ENCODE peak calls at places on chromosomes 5 and 9, in nine cellular contexts. D is mucosa of descending colon, Q is stomach, R is adipocyte, V is heart left ventricle, F is mammary epithelial cell, Z is uterus, X is sigmoid colon, A is breast epithelium. Y is an unnamed sample.

GRCh38 chr9:129568560-129569505 is 52.1 kb downstream of the C9orf50 start:
- DNase-seq in D (peak; percentile 40), Q (peak; percentile 71), R (peak; percentile 49), V (peak; percentile 77), F (no peak), Z (peak; percentile 77), X (peak; percentile 82), A (no peak), Y (peak; percentile 89)

GRCh38 chr5:146995878-146996277 is 117.3 kb upstream of the PPP2R2B start:
- DNase-seq in D (no peak), Q (no peak), R (no peak), V (no peak), F (no peak), Z (no peak), X (no peak), A (no peak), Y (no peak)

GRCh38 chr9:91782711-91783214 is 167.3 kb downstream of the ROR2 start:
- DNase-seq in D (no peak), Q (no peak), R (no peak), V (no peak), F (no peak), Z (no peak), X (peak; percentile 55), A (no peak), Y (no peak)

GRCh38 chr5:96687812-96688453 is 25.8 kb downstream of the CAST start:
- DNase-seq in D (no peak), Q (no peak), R (peak; percentile 67), V (no peak), F (no peak), Z (no peak), X (no peak), A (no peak), Y (no peak)

GRCh38 chr9:5688109-5688508 is 59.2 kb downstream of the RIC1 start:
- DNase-seq in D (no peak), Q (no peak), R (peak; percentile 24), V (no peak), F (no peak), Z (no peak), X (no peak), A (no peak), Y (no peak)

GRCh38 chr9:15982182-15982581 is 429.3 kb downstream of the CCDC171 start:
- DNase-seq in D (no peak), Q (no peak), R (no peak), V (no peak), F (no peak), Z (no peak), X (no peak), A (no peak), Y (no peak)

GRCh38 chr5:1543398-1544293 is 19.9 kb upstream of the LPCAT1 start:
- DNase-seq in D (no peak), Q (no peak), R (peak; percentile 24), V (peak; percentile 27), F (no peak), Z (peak; percentile 9), X (peak; percentile 33), A (peak; percentile 10), Y (peak; percentile 28)

GRCh38 chr5:115977096-115977495 is 14.8 kb downstream of the LVRN start:
- DNase-seq in D (no peak), Q (no peak), R (peak; percentile 15), V (no peak), F (no peak), Z (no peak), X (no peak), A (no peak), Y (no peak)

DNA sequence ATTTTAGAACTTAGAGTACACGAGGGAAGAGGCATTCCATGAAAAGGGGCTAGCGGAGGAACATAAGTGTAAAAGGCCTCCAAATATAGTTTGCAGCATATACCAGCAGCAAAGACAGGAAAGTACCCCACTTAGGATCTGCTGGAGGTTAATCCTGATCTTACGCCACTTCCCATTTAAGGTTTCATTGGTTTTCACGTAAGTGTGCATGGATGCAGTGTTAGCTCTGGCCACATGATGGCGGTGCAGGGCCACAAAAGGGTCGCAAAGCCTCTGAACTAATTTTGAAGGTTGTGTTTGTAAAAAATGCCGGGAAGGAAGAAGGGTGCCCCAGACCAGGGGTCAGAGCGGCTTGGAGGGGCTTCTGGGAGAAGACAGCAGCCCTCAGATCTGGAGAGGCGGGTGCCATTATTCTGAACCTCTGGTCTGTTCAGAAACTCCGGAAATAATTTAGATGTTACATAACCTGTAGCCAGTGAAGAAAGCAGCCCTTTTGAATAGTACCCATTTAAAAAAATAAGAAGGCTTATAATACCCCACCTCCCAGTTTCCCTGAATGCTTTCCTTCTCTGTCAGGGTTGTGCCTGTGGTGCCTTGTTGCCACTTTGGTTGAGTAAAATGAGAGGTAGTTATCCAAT is 59.5 kb upstream of the TLR4 start:
- DNase-seq in D (peak; percentile 83), Q (peak; percentile 78), R (peak; percentile 83), V (peak; percentile 83), F (peak; percentile 55), Z (peak; percentile 61), X (peak; percentile 76), A (peak; percentile 52), Y (peak; percentile 68)
- H3K4me3 ChIP-seq in D (no peak overlapping the region), Q (peak overlapping the region; percentile 18), R (peak overlapping the region; percentile 63), V (peak overlapping the region; percentile 45), F (peak overlapping the region; percentile 5), Z (no peak overlapping the region), X (peak overlapping the region; percentile 16), A (peak overlapping the region; percentile 27), Y (peak overlapping the region; percentile 53)

GRCh38 chr9:106146886-106147285 is 452.5 kb downstream of the TMEM38B start:
- DNase-seq in D (no peak), Q (no peak), R (no peak), V (no peak), F (no peak), Z (no peak), X (no peak), A (no peak), Y (no peak)

GRCh38 chr9:106146066-106146840 is 451.9 kb downstream of the TMEM38B start:
- DNase-seq in D (no peak), Q (no peak), R (no peak), V (no peak), F (no peak), Z (no peak), X (no peak), A (no peak), Y (no peak)

DNA sequence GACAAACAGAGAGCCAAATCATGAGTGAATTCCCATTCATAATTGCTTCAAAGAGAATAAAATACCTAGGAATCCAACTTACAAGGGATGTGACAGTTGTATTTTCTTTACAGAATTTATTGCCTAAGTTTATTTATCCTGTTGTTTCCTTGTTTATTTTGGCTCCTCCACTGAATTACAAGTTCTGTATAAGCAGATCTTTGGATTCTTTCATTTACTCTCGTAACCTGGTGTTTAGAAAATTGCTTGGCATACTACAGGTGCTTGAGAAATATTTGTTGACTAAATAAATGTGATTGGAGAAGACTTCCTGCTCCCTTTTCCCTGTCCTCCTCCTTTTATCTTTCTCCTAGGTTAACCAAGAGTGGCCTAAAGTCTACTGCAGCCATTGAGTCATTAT is 455.6 kb downstream of the TMEM38B start:
- DNase-seq in D (no peak), Q (no peak), R (no peak), V (no peak), F (no peak), Z (no peak), X (no peak), A (no peak), Y (no peak)
- H3K4me1 ChIP-seq in D (no peaks in the 10 kb centered on the region), Q (no peaks in the 10 kb centered on the region), R (no peaks in the 10 kb centered on the region), V (no peaks in the 10 kb centered on the region), F (no peaks in the 10 kb centered on the region), Z (no peaks in the 10 kb centered on the region), X (no peaks in the 10 kb centered on the region), A (no peaks in the 10 kb centered on the region), Y (no peaks in the 10 kb centered on the region)

GRCh38 chr5:141850786-141851185 is 27.4 kb downstream of the PCDH1 start:
- DNase-seq in D (no peak), Q (no peak), R (no peak), V (no peak), F (no peak), Z (no peak), X (no peak), A (no peak), Y (no peak)

GRCh38 chr5:141849371-141850182 is 28.6 kb downstream of the PCDH1 start:
- DNase-seq in D (peak; percentile 97), Q (peak; percentile 95), R (peak; percentile 92), V (peak; percentile 93), F (peak; percentile 84), Z (peak; percentile 87), X (peak; percentile 92), A (peak; percentile 86), Y (peak; percentile 88)

GRCh38 chr5:141850183-141850768 is 27.9 kb downstream of the PCDH1 start:
- DNase-seq in D (peak; percentile 59), Q (no peak), R (peak; percentile 53), V (no peak), F (no peak), Z (peak; percentile 50), X (no peak), A (no peak), Y (no peak)

GRCh38 chr5:141852448-141852847 is 25.8 kb downstream of the PCDH1 start:
- DNase-seq in D (no peak), Q (no peak), R (no peak), V (no peak), F (no peak), Z (no peak), X (no peak), A (no peak), Y (no peak)

GRCh38 chr5:141851195-141851874 is 26.9 kb downstream of the PCDH1 start:
- DNase-seq in D (no peak), Q (no peak), R (no peak), V (no peak), F (no peak), Z (no peak), X (no peak), A (no peak), Y (no peak)
- H3K4me3 ChIP-seq in D (no peak overlapping the region), Q (peak overlapping the region; percentile 62), R (no peak overlapping the region), V (peak overlapping the region; percentile 77), F (no peak overlapping the region), Z (no peak overlapping the region), X (no peak overlapping the region), A (no peak overlapping the region), Y (no peak overlapping the region)

GRCh38 chr5:176450077-176450476 is 1.9 kb downstream of the FAF2 start:
- DNase-seq in D (no peak), Q (no peak), R (no peak), V (no peak), F (no peak), Z (no peak), X (no peak), A (no peak), Y (no peak)

GRCh38 chr5:176444742-176445141 is 3.4 kb upstream of the FAF2 start:
- DNase-seq in D (no peak), Q (no peak), R (no peak), V (no peak), F (no peak), Z (no peak), X (no peak), A (no peak), Y (no peak)

GRCh38 chr5:176446884-176447537 is 1.2 kb upstream of the FAF2 start:
- DNase-seq in D (peak; percentile 43), Q (no peak), R (no peak), V (no peak), F (no peak), Z (peak; percentile 20), X (peak; percentile 69), A (no peak), Y (no peak)

GRCh38 chr5:176447538-176447981 is 625 bp upstream of the FAF2 start:
- DNase-seq in D (no peak), Q (no peak), R (no peak), V (peak; percentile 83), F (no peak), Z (no peak), X (no peak), A (peak; percentile 24), Y (no peak)

DNA sequence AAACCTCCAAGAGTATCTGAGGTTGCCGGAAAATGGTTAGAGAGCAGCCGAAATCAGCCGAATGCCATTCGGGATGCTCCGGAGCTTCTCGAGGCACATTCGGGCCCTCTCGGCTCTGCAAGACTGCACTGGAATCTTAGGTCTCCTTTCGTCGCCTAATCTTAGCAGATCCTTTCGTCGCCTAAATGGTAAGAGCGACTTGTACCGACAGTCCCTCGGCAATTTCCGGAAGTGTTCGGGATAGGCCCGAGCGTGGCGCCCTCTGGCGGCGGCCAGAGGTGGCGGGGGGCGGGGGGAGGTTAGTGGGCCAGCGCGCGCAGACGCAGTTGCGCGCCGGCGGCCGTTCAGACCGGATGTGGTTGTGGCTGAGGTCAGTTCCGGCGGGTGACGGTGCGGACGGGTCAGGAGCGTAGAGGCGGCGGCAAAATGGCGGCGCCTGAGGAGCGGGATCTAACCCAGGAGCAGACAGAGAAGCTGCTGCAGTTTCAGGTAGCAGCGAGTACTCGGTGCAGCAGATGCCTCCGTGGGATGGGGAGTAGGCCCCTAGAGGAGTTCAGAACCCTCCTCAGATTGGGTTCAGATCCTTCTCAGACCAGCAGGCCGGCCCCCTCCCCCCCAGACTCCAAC is at the start of gene FAF2:
- DNase-seq in D (peak; percentile 99), Q (peak; percentile 98), R (peak; percentile 98), V (peak; percentile 98), F (peak; percentile 98), Z (peak; percentile 99), X (peak; percentile 98), A (peak; percentile 98), Y (peak; percentile 99)
- H3K4me1 ChIP-seq in D (peaks cover 16% of the 10 kb centered on the region), Q (peaks cover 54% of the 10 kb centered on the region), R (peaks cover 26% of the 10 kb centered on the region), V (peaks cover 19% of the 10 kb centered on the region), F (peaks cover 5% of the 10 kb centered on the region), Z (peaks cover 4% of the 10 kb centered on the region), X (peaks cover 27% of the 10 kb centered on the region), A (no peaks in the 10 kb centered on the region), Y (peaks cover 2% of the 10 kb centered on the region)